ENCODE peak calls at places on chromosomes 1 and 21, in four cellular contexts. M is K562, T is H1, Z is GM12878. R is an unnamed sample.

GRCh38 chr1:241817331-241817792 is 30.6 kb upstream of the EXO1 start:
- DNase-seq in T (no peak), Z (no peak), M (no peak), R (no peak)

GRCh38 chr1:84103197-84103992 is 40.7 kb upstream of the PRKACB start:
- DNase-seq in T (no peak), M (peak), Z (no peak), R (peak)

GRCh38 chr21:16037386-16037785 is 307.6 kb downstream of the USP25 start:
- DNase-seq in M (no peak), Z (no peak), T (no peak), R (no peak)

GRCh38 chr1:107292012-107292411 is 151.2 kb downstream of the NTNG1 start:
- DNase-seq in Z (no peak), M (no peak), T (no peak), R (no peak)

GRCh38 chr1:218443255-218443654 is 98.1 kb downstream of the TGFB2 start:
- DNase-seq in Z (no peak), T (no peak), M (no peak), R (no peak)

GRCh38 chr1:14930224-14930965 is 223.2 kb upstream of the TMEM51 start:
- DNase-seq in T (no peak), M (no peak), Z (no peak), R (no peak)

GRCh38 chr1:27360159-27361043 is 6.4 kb downstream of the MAP3K6 start:
- DNase-seq in T (peak), M (peak), Z (no peak), R (no peak)

GRCh38 chr21:41247561-41247968 is 69.0 kb upstream of the FAM3B start:
- DNase-seq in M (peak), Z (no peak), T (peak), R (peak)

GRCh38 chr1:85934531-85934930 is 222.0 kb downstream of the COL24A1 start:
- DNase-seq in Z (no peak), M (no peak), T (no peak), R (no peak)

GRCh38 chr1:72000809-72001208 is 281.5 kb downstream of the NEGR1 start:
- DNase-seq in Z (no peak), M (no peak), T (no peak), R (no peak)

GRCh38 chr1:176879784-176880620 is 284.5 kb downstream of the ASTN1 start:
- DNase-seq in Z (no peak), T (no peak), M (peak), R (no peak)

GRCh38 chr21:25551548-25551947 is 55.7 kb downstream of the MRPL39 start:
- DNase-seq in T (no peak), M (no peak), Z (no peak), R (no peak)

GRCh38 chr1:184387069-184387870 is 441 bp downstream of the C1orf21 start:
- DNase-seq in Z (no peak), T (peak), M (no peak), R (no peak)

GRCh38 chr21:35324372-35325220 is 275.5 kb upstream of the RUNX1 start:
- DNase-seq in M (no peak), Z (no peak), T (no peak), R (no peak)

GRCh38 chr1:154972517-154973343 is 1.8 kb upstream of the CKS1B start:
- DNase-seq in Z (no peak), T (peak), M (no peak), R (peak)

GRCh38 chr1:39036678-39037077 is 10.5 kb downstream of the NDUFS5 start:
- DNase-seq in Z (no peak), M (no peak), T (no peak), R (no peak)

GRCh38 chr1:184350573-184350972 is 36.3 kb upstream of the C1orf21 start:
- DNase-seq in T (no peak), M (no peak), Z (no peak), R (no peak)

GRCh38 chr1:184870319-184870718 is 104.0 kb downstream of the NIBAN1 start:
- DNase-seq in Z (no peak), T (no peak), M (no peak), R (no peak)

GRCh38 chr1:174967845-174968705 is 31.7 kb upstream of the CACYBP start:
- DNase-seq in Z (no peak), T (no peak), M (no peak), R (no peak)

GRCh38 chr1:179447489-179447888 is 81.7 kb downstream of the AXDND1 start:
- DNase-seq in Z (no peak), M (peak), T (peak), R (peak)

GRCh38 chr1:169201084-169201619 is 94.7 kb downstream of the ATP1B1 start:
- DNase-seq in M (no peak), Z (no peak), T (no peak), R (no peak)
- TF ChIP-seq HDAC2 in M (no peak), Z (no peak), T (no peak), R (no peak)

GRCh38 chr1:6515771-6516170 is 24.3 kb upstream of the PLEKHG5 start:
- DNase-seq in M (no peak), Z (no peak), T (no peak), R (no peak)
- TF ChIP-seq EP300 in M (no peak), Z (no peak), T (no peak), R (no peak)

DNA sequence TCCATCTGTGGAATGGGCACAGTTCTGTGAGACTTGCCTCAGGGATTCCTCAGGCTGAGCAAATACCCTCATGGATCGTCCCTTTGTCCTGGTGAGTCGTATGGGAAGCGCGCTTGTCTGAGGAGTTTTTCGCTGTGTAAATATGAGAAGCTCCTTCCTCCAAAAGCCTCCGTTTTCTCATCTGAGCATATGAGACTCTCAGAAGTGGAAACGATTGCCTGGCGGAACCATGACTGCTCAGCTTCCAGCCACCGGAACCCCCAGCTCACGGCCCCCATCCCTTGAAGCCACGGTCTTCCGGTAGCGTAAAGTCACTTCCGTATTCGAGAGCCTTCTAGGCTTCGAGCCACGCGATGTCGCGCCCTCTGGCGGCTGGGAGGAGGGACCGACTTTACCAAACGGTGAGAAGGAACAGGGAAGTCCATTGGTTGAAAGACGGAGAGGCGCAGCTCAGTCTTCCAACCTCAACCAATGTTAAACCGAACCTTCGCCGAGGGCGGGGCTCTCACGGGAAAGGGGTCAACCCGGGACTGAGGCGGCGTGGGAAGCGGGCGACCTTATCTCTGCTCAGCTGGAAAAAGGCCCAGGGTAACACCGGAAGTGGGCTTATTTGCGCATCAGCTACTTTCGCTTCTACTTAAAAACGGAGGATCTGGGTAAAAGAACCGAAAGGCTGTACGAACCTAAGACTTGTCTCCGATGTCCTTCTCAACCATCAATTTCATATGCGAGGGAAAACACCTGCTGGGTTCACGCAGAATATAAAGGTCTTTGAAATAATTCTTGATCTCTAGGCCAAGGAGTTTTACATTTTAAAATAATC is 46.3 kb downstream of the AZIN2 start:
- DNase-seq in Z (peak), M (peak), T (peak), R (peak)
- H3K9ac ChIP-seq in Z (peak), M (peak), T (peak), R (peak)

DNA sequence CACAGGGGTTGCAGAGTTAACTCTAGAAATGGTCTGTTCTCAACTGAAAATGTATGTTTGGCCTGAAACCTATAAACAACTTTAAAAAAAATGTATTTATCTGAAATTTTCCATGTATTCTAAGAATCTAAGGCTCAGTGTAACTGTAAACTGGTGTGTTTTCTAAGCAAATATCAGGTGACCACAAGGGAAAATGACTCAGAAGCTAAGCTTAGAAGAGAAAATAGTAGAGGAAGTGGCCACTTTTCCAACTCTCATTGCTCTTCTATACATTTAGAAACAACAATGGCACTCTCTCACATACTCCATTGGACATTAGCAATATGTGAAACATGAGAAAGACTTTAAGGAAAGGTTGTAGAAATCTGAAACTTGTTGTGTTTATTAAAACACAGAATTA is 7.5 kb downstream of the TNFSF18 start:
- DNase-seq in T (no peak), M (no peak), Z (no peak), R (peak)
- TF ChIP-seq HDAC2 in T (no peak), M (no peak), Z (no peak), R (no peak)

DNA sequence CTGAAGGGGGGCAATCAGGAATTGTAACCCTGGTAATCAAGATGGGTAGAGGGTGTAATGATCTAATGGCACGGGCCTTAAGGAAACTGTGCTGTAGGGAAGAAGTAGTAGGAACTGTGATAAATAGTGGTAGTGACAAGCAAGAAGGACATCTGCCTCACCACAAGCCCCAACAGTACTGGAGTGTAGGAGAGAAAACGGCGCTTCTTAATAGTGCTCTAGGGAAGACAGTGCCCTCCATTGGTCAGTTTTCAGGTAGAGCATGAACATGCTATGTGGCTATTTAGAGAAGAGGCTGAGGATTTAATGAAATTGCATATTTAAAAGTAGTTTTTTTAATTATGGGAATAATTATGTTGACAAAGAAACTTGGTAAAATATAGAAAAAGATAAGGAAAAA is 32.2 kb downstream of the SLC30A7 start:
- DNase-seq in Z (no peak), M (peak), T (no peak), R (no peak)
- TF ChIP-seq EP300 in Z (no peak), M (no peak), T (no peak), R (no peak)

GRCh38 chr1:116820362-116820761 is 66.1 kb downstream of the CD2 start:
- DNase-seq in M (no peak), Z (no peak), T (no peak), R (no peak)
- H3K9ac ChIP-seq in M (no peak), Z (no peak), T (no peak), R (no peak)

GRCh38 chr21:42525676-42526378 is 12.2 kb downstream of the SLC37A1 start:
- DNase-seq in M (no peak), Z (no peak), T (no peak), R (no peak)
- TF ChIP-seq HDAC2 in M (no peak), Z (no peak), T (no peak), R (no peak)

GRCh38 chr1:25724201-25724600 is 75.8 kb upstream of the SELENON start:
- DNase-seq in Z (no peak), T (no peak), M (no peak), R (no peak)
- TF ChIP-seq EP300 in Z (no peak), T (no peak), M (no peak), R (no peak)

GRCh38 chr1:182845894-182846293 is 6.7 kb downstream of the DHX9 start:
- DNase-seq in Z (no peak), M (no peak), T (no peak), R (no peak)

GRCh38 chr1:182842265-182842664 is 3.1 kb downstream of the DHX9 start:
- DNase-seq in T (no peak), M (no peak), Z (no peak), R (no peak)

GRCh38 chr1:182845379-182845778 is 6.2 kb downstream of the DHX9 start:
- DNase-seq in Z (no peak), M (no peak), T (no peak), R (no peak)

GRCh38 chr1:182839209-182840065 is at the start of gene DHX9:
- DNase-seq in Z (peak), M (peak), T (peak), R (peak)

GRCh38 chr1:182841368-182841988 is 2.3 kb downstream of the DHX9 start:
- DNase-seq in T (no peak), M (peak), Z (no peak), R (peak)
- H3K9ac ChIP-seq in T (peak), M (peak), Z (peak), R (peak)

R was measured in HepG2.